ENCODE peak calls at places on chromosome 1, in four cellular contexts. E is CD4-positive, alpha-beta T cell; L is mucosa of descending colon; N is skeletal muscle cell. T is an unnamed sample.

GRCh38 chr1:19735419-19736127 is 64.1 kb downstream of the TMCO4 start:
- DNase-seq in E (no peak), L (no peak), N (peak), T (no peak)

GRCh38 chr1:178613271-178613945 is 100.5 kb downstream of the TEX35 start:
- DNase-seq in E (no peak), L (no peak), N (no peak), T (no peak)

GRCh38 chr1:208682664-208683013 is 438.5 kb upstream of the PLXNA2 start:
- DNase-seq in E (no peak), L (no peak), N (no peak), T (no peak)

GRCh38 chr1:199551967-199552565 is 475.4 kb upstream of the NR5A2 start:
- DNase-seq in E (no peak), L (no peak), N (peak), T (no peak)

GRCh38 chr1:58764294-58764978 is 19.4 kb downstream of the JUN start:
- DNase-seq in E (no peak), L (no peak), N (peak), T (no peak)

GRCh38 chr1:210448293-210448892 is 119.7 kb downstream of the HHAT start:
- DNase-seq in E (no peak), L (no peak), N (no peak), T (no peak)

GRCh38 chr1:181525104-181525721 is 41.9 kb downstream of the CACNA1E start:
- DNase-seq in E (no peak), L (no peak), N (no peak), T (no peak)

GRCh38 chr1:29630756-29631155 is 394.4 kb downstream of the PTPRU start:
- DNase-seq in E (no peak), L (no peak), N (no peak), T (no peak)

GRCh38 chr1:192539450-192540132 is 36.0 kb upstream of the RGS1 start:
- DNase-seq in E (no peak), L (no peak), N (peak), T (no peak)

GRCh38 chr1:182163821-182164223 is 102.3 kb upstream of the ZNF648 start:
- DNase-seq in E (no peak), L (no peak), N (no peak), T (no peak)

GRCh38 chr1:2962061-2962460 is 59.2 kb upstream of the ACTRT2 start:
- DNase-seq in E (no peak), L (no peak), N (no peak), T (no peak)

GRCh38 chr1:228293393-228293792 is 85.5 kb downstream of the OBSCN start:
- DNase-seq in E (no peak), L (no peak), N (no peak), T (no peak)

GRCh38 chr1:178232949-178233348 is 139.0 kb downstream of the RASAL2 start:
- DNase-seq in E (no peak), L (no peak), N (peak), T (no peak)

GRCh38 chr1:147292012-147292411 is 49.5 kb downstream of the CHD1L start:
- DNase-seq in E (no peak), L (no peak), N (peak), T (no peak)

GRCh38 chr1:89737985-89738510 is 82.8 kb upstream of the LRRC8D start:
- DNase-seq in E (no peak), L (no peak), N (no peak), T (no peak)

GRCh38 chr1:241235236-241235897 is 121.6 kb downstream of the RGS7 start:
- DNase-seq in E (no peak), L (no peak), N (no peak), T (no peak)

GRCh38 chr1:62912028-62912638 is 128.2 kb downstream of the ATG4C start:
- DNase-seq in E (no peak), L (no peak), N (no peak), T (no peak)

GRCh38 chr1:204649756-204650155 is 35.8 kb downstream of the LRRN2 start:
- DNase-seq in E (no peak), L (peak), N (no peak), T (no peak)

GRCh38 chr1:232211149-232211548 is 418.8 kb downstream of the SIPA1L2 start:
- DNase-seq in E (no peak), L (no peak), N (no peak), T (no peak)

GRCh38 chr1:31297273-31298247 is 728 bp downstream of the ZCCHC17 start:
- DNase-seq in E (no peak), L (no peak), N (no peak), T (no peak)

GRCh38 chr1:57832616-57833015 is 408.8 kb upstream of the DAB1 start:
- DNase-seq in E (no peak), L (no peak), N (no peak), T (no peak)